ENCODE peak calls at places on chromosomes 6 and 20, in eight cellular contexts. S is NB4; I is Caco-2; R is IMR-90; C is fibroblast of lung; V is adrenal gland; J is CD4-positive, CD25-positive, alpha-beta regulatory T cell; M is pancreas. B is an unnamed sample.

GRCh38 chr20:50381053-50381732 is 129.0 kb upstream of the PTPN1 start:
- DNase-seq in S (no peak), I (no peak), R (no peak), C (no peak), V (no peak), J (no peak), M (no peak), B (no peak)

GRCh38 chr6:111220383-111221031 is 133.2 kb downstream of the SLC16A10 start:
- DNase-seq in S (no peak), I (no peak), R (no peak), C (no peak), V (no peak), J (no peak), M (no peak), B (no peak)

GRCh38 chr20:17843246-17844132 is 125.1 kb downstream of the SNX5 start:
- DNase-seq in S (no peak), I (no peak), R (peak), C (peak), V (peak), J (no peak), M (no peak), B (peak)

GRCh38 chr6:43989556-43990248 is 137.6 kb downstream of the MRPL14 start:
- DNase-seq in S (no peak), I (no peak), R (no peak), C (no peak), V (no peak), J (no peak), M (peak), B (no peak)

GRCh38 chr6:104640141-104640700 is 219.5 kb downstream of the HACE1 start:
- DNase-seq in S (peak), I (no peak), R (no peak), C (no peak), V (no peak), J (no peak), M (no peak), B (no peak)

GRCh38 chr6:119921491-119922010 is 572.0 kb upstream of the MAN1A1 start:
- DNase-seq in S (no peak), I (no peak), R (no peak), C (no peak), V (no peak), J (no peak), M (no peak), B (no peak)

GRCh38 chr6:162704001-162704400 is 23.6 kb downstream of the PRKN start:
- DNase-seq in S (no peak), I (no peak), R (no peak), C (no peak), V (no peak), J (no peak), M (no peak), B (no peak)

GRCh38 chr6:109429496-109429895 is 10.9 kb downstream of the PPIL6 start:
- DNase-seq in S (no peak), I (no peak), R (no peak), C (no peak), V (no peak), J (no peak), M (no peak), B (no peak)

GRCh38 chr20:44284032-44284431 is 27.0 kb downstream of the FITM2 start:
- DNase-seq in S (no peak), I (no peak), R (no peak), C (no peak), V (no peak), J (no peak), M (no peak), B (no peak)

GRCh38 chr6:125858427-125859320 is 67.9 kb downstream of the NCOA7 start:
- DNase-seq in S (peak), I (peak), R (peak), C (peak), V (peak), J (no peak), M (peak), B (peak)

GRCh38 chr6:11828185-11828897 is 49.7 kb upstream of the ADTRP start:
- DNase-seq in S (peak), I (no peak), R (peak), C (peak), V (no peak), J (no peak), M (no peak), B (no peak)

GRCh38 chr6:79737172-79737571 is 106.0 kb downstream of the SH3BGRL2 start:
- DNase-seq in S (no peak), I (no peak), R (peak), C (peak), V (no peak), J (no peak), M (no peak), B (peak)

GRCh38 chr6:158085261-158086053 is 82.6 kb downstream of the SERAC1 start:
- DNase-seq in S (no peak), I (no peak), R (no peak), C (no peak), V (no peak), J (no peak), M (no peak), B (no peak)

GRCh38 chr6:84926171-84926570 is 161.8 kb upstream of the TBX18 start:
- DNase-seq in S (no peak), I (no peak), R (no peak), C (peak), V (no peak), J (no peak), M (no peak), B (no peak)
- H3K4me3 ChIP-seq in S (no peak), I (no peak), R (no peak), C (no peak), V (no peak), J (no peak), M (no peak), B (no peak)

GRCh38 chr6:33344771-33345697 is 27.5 kb upstream of the ZBTB22 start:
- DNase-seq in S (peak), I (peak), R (peak), C (peak), V (peak), J (peak), M (peak), B (peak)
- H3K4me3 ChIP-seq in S (no peak), I (no peak), R (no peak), C (no peak), V (no peak), J (peak), M (no peak), B (no peak)

DNA sequence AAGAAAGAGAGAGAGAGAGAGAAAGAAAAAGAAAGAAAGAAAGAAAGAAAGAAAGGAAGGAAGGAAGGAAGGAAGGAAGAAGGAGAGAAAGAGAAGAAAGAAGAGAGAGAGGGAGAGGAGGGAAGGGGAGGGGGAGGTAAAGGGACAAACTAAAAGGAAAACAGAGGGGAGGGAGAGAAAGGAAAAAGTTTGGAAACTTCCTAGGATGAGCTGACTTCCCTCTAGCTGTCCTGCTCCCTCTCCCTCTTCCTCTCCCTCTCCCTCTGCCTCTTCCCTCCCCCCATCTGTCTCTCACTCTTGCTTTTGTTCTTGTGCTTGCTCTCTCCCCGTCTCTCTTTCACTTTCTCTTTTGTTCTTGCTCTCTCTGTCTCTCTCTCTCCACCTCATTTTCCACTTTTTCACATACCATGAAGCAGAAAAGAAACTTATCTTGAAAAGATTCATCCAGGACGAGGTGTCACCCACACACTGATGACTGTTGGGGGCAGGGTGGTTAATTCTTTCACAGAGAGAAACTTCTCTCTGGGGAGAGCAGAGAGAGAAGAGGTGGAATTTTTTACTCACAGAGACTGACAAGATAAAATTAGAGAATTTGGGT is 56.4 kb upstream of the DUSP22 start:
- DNase-seq in S (peak), I (no peak), R (peak), C (peak), V (peak), J (no peak), M (no peak), B (peak)
- H3K4me3 ChIP-seq in S (peak), I (no peak), R (peak), C (no peak), V (peak), J (peak), M (no peak), B (peak)

GRCh38 chr6:159595173-159595572 is 97.9 kb downstream of the SOD2 start:
- DNase-seq in S (no peak), I (no peak), R (peak), C (peak), V (peak), J (no peak), M (no peak), B (peak)
- H3K4me3 ChIP-seq in S (no peak), I (no peak), R (no peak), C (no peak), V (no peak), J (no peak), M (no peak), B (no peak)

GRCh38 chr20:63468421-63468820 is 4.0 kb downstream of the KCNQ2 start:
- DNase-seq in S (no peak), I (no peak), R (no peak), C (no peak), V (no peak), J (no peak), M (no peak), B (no peak)

GRCh38 chr20:63467294-63468083 is 5.0 kb downstream of the KCNQ2 start:
- DNase-seq in S (no peak), I (no peak), R (no peak), C (no peak), V (no peak), J (no peak), M (no peak), B (no peak)

GRCh38 chr20:63469713-63470101 is 2.7 kb downstream of the KCNQ2 start:
- DNase-seq in S (no peak), I (no peak), R (no peak), C (no peak), V (no peak), J (no peak), M (no peak), B (no peak)

GRCh38 chr20:63470410-63470809 is 2.0 kb downstream of the KCNQ2 start:
- DNase-seq in S (no peak), I (no peak), R (no peak), C (no peak), V (no peak), J (no peak), M (no peak), B (no peak)

DNA sequence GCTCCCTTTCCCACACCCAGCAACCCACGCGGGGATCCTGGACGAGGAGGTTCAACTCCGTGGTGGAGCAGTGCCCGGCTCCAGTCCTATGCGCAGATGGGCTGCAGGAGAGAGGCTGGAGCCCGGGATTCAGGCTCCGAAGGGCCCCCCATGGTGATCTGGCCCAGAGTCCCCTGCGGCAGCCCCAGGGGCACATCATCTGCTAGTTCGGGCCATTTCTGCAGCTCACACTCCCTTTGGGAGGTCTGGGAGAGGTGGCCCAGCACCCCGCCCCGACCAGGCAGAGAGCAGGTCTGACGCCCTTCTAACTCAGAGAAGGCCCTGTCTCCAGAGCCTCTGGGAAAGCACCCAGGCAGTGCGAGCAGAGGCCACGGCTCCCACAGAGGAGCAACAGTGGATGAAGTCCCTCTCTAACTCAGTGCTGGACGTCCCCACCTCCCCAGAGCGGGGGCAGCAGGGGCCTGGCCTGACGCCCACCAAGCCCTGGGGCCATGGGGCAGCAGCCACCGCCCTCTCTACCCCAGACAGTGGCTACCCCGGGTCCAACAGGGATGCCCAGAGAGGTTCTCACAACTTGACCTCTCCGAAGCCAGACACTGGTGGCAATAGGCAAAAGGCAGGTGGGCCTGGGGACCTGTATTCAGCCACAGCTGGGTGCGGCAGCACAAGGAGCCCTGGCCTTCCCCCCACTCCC is 3.3 kb downstream of the KCNQ2 start:
- DNase-seq in S (no peak), I (no peak), R (no peak), C (no peak), V (no peak), J (no peak), M (no peak), B (no peak)
- H3K4me3 ChIP-seq in S (no peak), I (no peak), R (no peak), C (no peak), V (no peak), J (no peak), M (no peak), B (no peak)

DNA sequence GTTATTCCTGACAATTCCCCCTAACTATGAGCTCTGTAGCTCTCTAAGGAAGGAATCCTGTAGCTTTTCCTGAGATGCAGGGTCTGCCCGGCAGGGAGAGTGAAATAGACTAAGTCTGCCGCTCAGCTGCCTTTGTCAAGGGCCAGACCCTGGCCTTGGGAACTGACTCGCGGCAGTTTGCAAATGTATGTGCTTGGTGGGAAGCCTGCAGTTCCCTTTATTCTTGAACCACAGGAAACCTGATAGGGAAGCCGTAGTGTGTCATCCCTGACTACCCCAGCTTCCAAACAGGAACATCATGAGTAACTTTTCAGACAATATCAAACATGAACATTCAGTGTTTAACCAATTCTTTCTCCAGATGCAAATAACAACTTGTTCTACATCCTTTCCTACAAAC is 78.7 kb upstream of the IFNGR1 start:
- DNase-seq in S (peak), I (no peak), R (peak), C (peak), V (peak), J (no peak), M (no peak), B (peak)
- H3K4me3 ChIP-seq in S (no peak), I (no peak), R (no peak), C (no peak), V (no peak), J (no peak), M (no peak), B (no peak)